ENCODE peak calls at places on chromosomes 4 and X, in seven cellular contexts. F is K562, O is HCT116, Q is GM12878, J is H1, N is HepG2, V is SK-N-SH. Z is an unnamed sample.

GRCh38 chr4:24537025-24537424 is 47.3 kb downstream of the DHX15 start:
- DNase-seq in F (no peak), O (no peak), Q (no peak), J (no peak), N (no peak), V (no peak), Z (no peak)

GRCh38 chr4:154491731-154492249 is at the start of gene DCHS2:
- DNase-seq in F (peak; percentile 86), O (no peak), Q (no peak), J (peak; percentile 78), N (peak; percentile 24), V (peak; percentile 55), Z (no peak)

GRCh38 chr4:188143731-188144130 is 4.5 kb downstream of the TRIML1 start:
- DNase-seq in F (no peak), O (no peak), Q (no peak), J (no peak), N (no peak), V (no peak), Z (no peak)

GRCh38 chrX:32024072-32024471 is 952.2 kb upstream of the FTHL17 start:
- DNase-seq in F (no peak), O (no peak), Q (no peak), J (no peak), N (no peak), V (no peak), Z (no peak)

GRCh38 chr4:67687639-67688038 is 13.3 kb downstream of the UBA6 start:
- DNase-seq in F (no peak), O (no peak), Q (no peak), J (no peak), N (no peak), V (no peak), Z (no peak)

GRCh38 chrX:154517101-154517781 is 1.2 kb upstream of the FAM3A start:
- DNase-seq in F (no peak), O (no peak), Q (no peak), J (peak; percentile 49), N (peak; percentile 67), V (no peak), Z (no peak)

GRCh38 chrX:45619290-45619689 is 418.6 kb upstream of the DIPK2B start:
- DNase-seq in F (no peak), O (no peak), Q (no peak), J (no peak), N (no peak), V (no peak), Z (no peak)

GRCh38 chrX:22760513-22761057 is 239.2 kb upstream of the DDX53 start:
- DNase-seq in F (no peak), O (no peak), Q (no peak), J (no peak), N (no peak), V (peak; percentile 7), Z (no peak)

GRCh38 chr4:109721033-109721432 is 8.8 kb downstream of the PLA2G12A start:
- DNase-seq in F (peak; percentile 78), O (no peak), Q (no peak), J (no peak), N (no peak), V (no peak), Z (no peak)

GRCh38 chrX:139967300-139967699 is 2.0 kb upstream of the CXorf66 start:
- DNase-seq in F (peak; percentile 37), O (no peak), Q (no peak), J (no peak), N (peak; percentile 9), V (peak; percentile 15), Z (no peak)

GRCh38 chr4:101299899-101300540 is 47.3 kb downstream of the PPP3CA start:
- DNase-seq in F (no peak), O (no peak), Q (no peak), J (no peak), N (no peak), V (no peak), Z (no peak)

GRCh38 chrX:152619897-152620296 is 17.8 kb upstream of the GABRQ start:
- DNase-seq in F (no peak), O (no peak), Q (no peak), J (no peak), N (no peak), V (no peak), Z (no peak)

GRCh38 chr4:112766422-112766821 is 129.5 kb downstream of the LARP7 start:
- DNase-seq in F (no peak), O (no peak), Q (no peak), J (no peak), N (no peak), V (no peak), Z (no peak)

GRCh38 chrX:6990552-6991193 is 156.8 kb upstream of the STS start:
- DNase-seq in F (no peak), O (no peak), Q (no peak), J (no peak), N (no peak), V (no peak), Z (no peak)

GRCh38 chr4:118917582-118917981 is 28.9 kb downstream of the SYNPO2 start:
- DNase-seq in F (no peak), O (no peak), Q (no peak), J (no peak), N (no peak), V (no peak), Z (no peak)

GRCh38 chrX:154061801-154062200 is 35.7 kb downstream of the MECP2 start:
- DNase-seq in F (no peak), O (no peak), Q (no peak), J (no peak), N (no peak), V (no peak), Z (no peak)

GRCh38 chrX:54479471-54480122 is 16.4 kb downstream of the FGD1 start:
- DNase-seq in F (no peak), O (no peak), Q (no peak), J (peak; percentile 53), N (no peak), V (no peak), Z (no peak)

GRCh38 chr4:89752932-89753598 is 83.9 kb downstream of the SNCA start:
- DNase-seq in F (no peak), O (no peak), Q (no peak), J (no peak), N (no peak), V (peak; percentile 33), Z (no peak)

GRCh38 chr4:40672528-40673522 is 43.2 kb upstream of the RBM47 start:
- DNase-seq in F (peak; percentile 37), O (peak; percentile 78), Q (peak; percentile 98), J (no peak), N (peak; percentile 57), V (no peak), Z (no peak)

GRCh38 chrX:118350221-118350620 is 4.3 kb downstream of the WDR44 start:
- DNase-seq in F (no peak), O (no peak), Q (no peak), J (no peak), N (no peak), V (no peak), Z (no peak)

GRCh38 chr4:74121643-74122579 is 22.9 kb upstream of the CXCL2 start:
- DNase-seq in F (no peak), O (no peak), Q (no peak), J (no peak), N (no peak), V (no peak), Z (no peak)

GRCh38 chrX:5857232-5857631 is 371.4 kb downstream of the NLGN4X start:
- DNase-seq in F (no peak), O (no peak), Q (no peak), J (no peak), N (no peak), V (no peak), Z (no peak)

GRCh38 chr4:42654606-42655005 is 2.3 kb downstream of the ATP8A1 start:
- DNase-seq in F (peak; percentile 8), O (peak; percentile 4), Q (no peak), J (no peak), N (peak; percentile 6), V (no peak), Z (no peak)

DNA sequence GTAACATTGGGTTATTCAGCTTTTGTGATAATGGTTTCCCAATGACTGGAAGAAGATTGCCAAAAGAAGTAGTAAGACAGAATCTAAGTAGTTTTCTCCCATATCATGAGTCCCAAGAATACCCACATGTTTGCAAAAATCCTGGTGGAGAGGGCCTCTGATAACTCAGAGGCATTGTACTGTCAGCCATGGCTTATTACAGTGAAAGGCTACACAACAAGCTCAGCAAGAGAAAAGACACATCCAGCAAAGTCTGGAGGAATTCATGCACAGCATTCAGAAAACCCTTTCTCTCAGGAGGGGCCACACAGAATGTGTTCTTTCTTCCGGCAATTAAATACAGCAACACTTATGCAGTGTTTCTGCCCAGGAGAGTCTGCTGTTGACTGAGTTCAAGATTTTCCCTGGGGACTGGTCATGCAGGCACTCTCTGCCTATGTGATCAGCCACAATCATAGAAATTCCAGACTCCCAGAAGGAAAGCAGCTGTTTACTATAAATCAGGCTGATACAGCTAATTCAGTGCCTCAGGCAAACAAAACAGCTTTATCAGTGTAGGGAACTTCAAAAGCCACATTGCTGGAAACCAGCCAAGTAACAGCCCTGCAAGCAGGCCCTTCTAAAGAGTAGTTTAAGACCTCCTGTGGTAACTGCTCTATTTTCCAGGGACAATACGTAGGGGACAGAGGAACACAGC is 937.1 kb downstream of the CCSER1 start:
- DNase-seq in F (no peak), O (peak; percentile 52), Q (no peak), J (peak; percentile 47), N (peak; percentile 7), V (peak; percentile 51), Z (no peak)
- TF ChIP-seq SIN3A in F (no peak), O (no peak), Q (no peak), J (no peak), N (no peak), V (no peak), Z (no peak)

GRCh38 chr4:139278450-139278849 is 1.6 kb downstream of the MGARP start:
- DNase-seq in F (no peak), O (no peak), Q (no peak), J (no peak), N (no peak), V (no peak), Z (no peak)
- TF ChIP-seq SIN3A in F (no peak), O (no peak), Q (no peak), J (no peak), N (no peak), V (no peak), Z (no peak)

GRCh38 chr4:168712316-168712855 is 215.5 kb downstream of the PALLD start:
- DNase-seq in F (no peak), O (no peak), Q (no peak), J (no peak), N (no peak), V (no peak), Z (no peak)

GRCh38 chr4:168713193-168713592 is 216.3 kb downstream of the PALLD start:
- DNase-seq in F (no peak), O (no peak), Q (no peak), J (no peak), N (no peak), V (no peak), Z (no peak)

GRCh38 chr4:168717852-168718251 is 221.0 kb downstream of the PALLD start:
- DNase-seq in F (no peak), O (no peak), Q (no peak), J (no peak), N (no peak), V (no peak), Z (no peak)

GRCh38 chr4:168716411-168717129 is 219.7 kb downstream of the PALLD start:
- DNase-seq in F (no peak), O (no peak), Q (no peak), J (no peak), N (no peak), V (no peak), Z (no peak)

GRCh38 chr4:168715889-168716288 is 219.0 kb downstream of the PALLD start:
- DNase-seq in F (no peak), O (no peak), Q (no peak), J (no peak), N (no peak), V (no peak), Z (no peak)
- TF ChIP-seq SIN3A in F (no peak), O (no peak), Q (no peak), J (no peak), N (no peak), V (no peak), Z (no peak)

GRCh38 chr4:55754754-55755350 is 64.7 kb upstream of the EXOC1L start:
- DNase-seq in F (no peak), O (peak; percentile 13), Q (no peak), J (no peak), N (no peak), V (no peak), Z (no peak)
- TF ChIP-seq SIN3A in F (no peak), O (no peak), Q (no peak), J (no peak), N (no peak), V (no peak), Z (no peak)